ENCODE peak calls at places on chromosomes 2 and 18, in five cellular contexts. Z is CD4-positive, CD25-positive, alpha-beta regulatory T cell; A is body of pancreas; O is aorta; S is CD8-positive, alpha-beta T cell. D is an unnamed sample.
A peak's percentile ranks its signal among the peaks of the same experiment; 100 is the strongest.

GRCh38 chr2:54370405-54371104 is 85.6 kb upstream of the SPTBN1 start:
- DNase-seq in Z (no peak), A (no peak), O (no peak), S (no peak), D (no peak)

GRCh38 chr18:42635378-42636048 is 480.0 kb downstream of the RIT2 start:
- DNase-seq in Z (no peak), A (no peak), O (no peak), S (no peak), D (peak; percentile 36)

GRCh38 chr2:67290451-67290991 is 106.6 kb upstream of the ETAA1 start:
- DNase-seq in Z (no peak), A (no peak), O (no peak), S (no peak), D (no peak)

GRCh38 chr2:41759880-41760279 is 287.9 kb upstream of the PKDCC start:
- DNase-seq in Z (no peak), A (no peak), O (no peak), S (no peak), D (no peak)

GRCh38 chr18:23341383-23341782 is 111.7 kb upstream of the RIOK3 start:
- DNase-seq in Z (no peak), A (no peak), O (no peak), S (no peak), D (no peak)

GRCh38 chr2:68978098-68978497 is 3.7 kb downstream of the GKN1 start:
- DNase-seq in Z (no peak), A (no peak), O (no peak), S (no peak), D (no peak)

GRCh38 chr2:59413751-59414570 is 1139.5 kb downstream of the BCL11A start:
- DNase-seq in Z (no peak), A (no peak), O (no peak), S (no peak), D (no peak)

GRCh38 chr2:36352024-36352398 is 3.6 kb upstream of the CRIM1 start:
- DNase-seq in Z (peak; percentile 31), A (peak; percentile 27), O (no peak), S (no peak), D (peak; percentile 64)

GRCh38 chr2:96636772-96637171 is 1.3 kb downstream of the KANSL3 start:
- DNase-seq in Z (no peak), A (no peak), O (no peak), S (no peak), D (no peak)

GRCh38 chr2:191501390-191502168 is 176.4 kb upstream of the NABP1 start:
- DNase-seq in Z (no peak), A (no peak), O (no peak), S (no peak), D (no peak)

GRCh38 chr2:32862269-32863055 is 84.3 kb upstream of the LTBP1 start:
- DNase-seq in Z (no peak), A (no peak), O (no peak), S (no peak), D (no peak)

GRCh38 chr2:216661639-216662375 is 28.6 kb downstream of the IGFBP2 start:
- DNase-seq in Z (no peak), A (peak; percentile 55), O (no peak), S (no peak), D (no peak)

GRCh38 chr2:238518127-238518827 is 91.5 kb downstream of the ASB1 start:
- DNase-seq in Z (no peak), A (no peak), O (no peak), S (no peak), D (no peak)

GRCh38 chr2:120765911-120766757 is 30.5 kb downstream of the GLI2 start:
- DNase-seq in Z (no peak), A (peak; percentile 62), O (peak; percentile 89), S (no peak), D (peak; percentile 68)

GRCh38 chr2:3379339-3379646 is 201 bp upstream of the TRAPPC12 start:
- DNase-seq in Z (no peak), A (no peak), O (no peak), S (no peak), D (no peak)

GRCh38 chr18:73774836-73775509 is 372.7 kb downstream of the FBXO15 start:
- DNase-seq in Z (no peak), A (peak; percentile 38), O (no peak), S (no peak), D (no peak)

GRCh38 chr2:240239325-240239724 is 98.9 kb upstream of the OTOS start:
- DNase-seq in Z (no peak), A (no peak), O (peak; percentile 17), S (no peak), D (no peak)

GRCh38 chr2:39696072-39696471 is 30.4 kb downstream of the TMEM178A start:
- DNase-seq in Z (no peak), A (no peak), O (no peak), S (no peak), D (no peak)

GRCh38 chr2:138827426-138828054 is 47.4 kb upstream of the NXPH2 start:
- DNase-seq in Z (peak; percentile 48), A (peak; percentile 13), O (no peak), S (no peak), D (peak; percentile 5)

GRCh38 chr2:178025551-178026185 is 46.9 kb downstream of the PDE11A start:
- DNase-seq in Z (no peak), A (no peak), O (no peak), S (no peak), D (no peak)

GRCh38 chr2:164479460-164479859 is 141.8 kb downstream of the GRB14 start:
- DNase-seq in Z (no peak), A (peak; percentile 8), O (no peak), S (no peak), D (no peak)

GRCh38 chr2:190856985-190857384 is 23.6 kb upstream of the GLS start:
- DNase-seq in Z (no peak), A (no peak), O (no peak), S (no peak), D (no peak)

GRCh38 chr2:66170681-66171234 is 264.2 kb upstream of the MEIS1 start:
- DNase-seq in Z (no peak), A (no peak), O (no peak), S (no peak), D (no peak)

GRCh38 chr2:239574434-239575156 is 173.8 kb upstream of the HDAC4 start:
- DNase-seq in Z (no peak), A (no peak), O (peak; percentile 73), S (no peak), D (no peak)

GRCh38 chr2:207950761-207951114 is 74.6 kb downstream of the PLEKHM3 start:
- DNase-seq in Z (no peak), A (no peak), O (no peak), S (no peak), D (no peak)

GRCh38 chr18:59778434-59778833 is 81.2 kb upstream of the CCBE1 start:
- DNase-seq in Z (no peak), A (no peak), O (no peak), S (no peak), D (no peak)

GRCh38 chr2:102735431-102736130 is 26.2 kb upstream of the TMEM182 start:
- DNase-seq in Z (no peak), A (peak; percentile 59), O (no peak), S (no peak), D (no peak)

GRCh38 chr2:9558948-9559381 is 3.3 kb upstream of the ADAM17 start:
- DNase-seq in Z (no peak), A (no peak), O (no peak), S (no peak), D (no peak)

GRCh38 chr2:173808676-173809075 is 156.5 kb downstream of the SP3 start:
- DNase-seq in Z (no peak), A (no peak), O (no peak), S (no peak), D (no peak)

GRCh38 chr2:6184532-6185302 is 492.5 kb downstream of the SOX11 start:
- DNase-seq in Z (no peak), A (no peak), O (no peak), S (no peak), D (no peak)

GRCh38 chr2:44551497-44551896 is 189.8 kb downstream of the CAMKMT start:
- DNase-seq in Z (no peak), A (no peak), O (no peak), S (no peak), D (no peak)

GRCh38 chr18:75247601-75248421 is 37.2 kb downstream of the TSHZ1 start:
- DNase-seq in Z (peak; percentile 41), A (no peak), O (no peak), S (no peak), D (no peak)

GRCh38 chr18:3710712-3711269 is 260.8 kb downstream of the TGIF1 start:
- DNase-seq in Z (no peak), A (peak; percentile 86), O (no peak), S (no peak), D (no peak)

GRCh38 chr2:216183459-216183858 is 74.3 kb downstream of the XRCC5 start:
- DNase-seq in Z (no peak), A (no peak), O (no peak), S (no peak), D (no peak)

GRCh38 chr2:63639344-63639743 is 50.6 kb downstream of the MDH1 start:
- DNase-seq in Z (no peak), A (no peak), O (no peak), S (no peak), D (peak; percentile 71)

GRCh38 chr2:197052371-197052770 is 125.9 kb upstream of the PGAP1 start:
- DNase-seq in Z (no peak), A (no peak), O (no peak), S (no peak), D (no peak)
- H3K27me3 ChIP-seq in Z (no peaks in the 10 kb centered on the region), A (no peaks in the 10 kb centered on the region), O (no peaks in the 10 kb centered on the region), S (no peaks in the 10 kb centered on the region), D (no peaks in the 10 kb centered on the region)

GRCh38 chr2:241638063-241638660 is 669 bp downstream of the ATG4B start:
- DNase-seq in Z (peak; percentile 66), A (no peak), O (no peak), S (no peak), D (no peak)
- H3K4me3 ChIP-seq in Z (peak overlapping the region; percentile 93), A (peak overlapping the region; percentile 75), O (peak overlapping the region; percentile 99), S (peak overlapping the region; percentile 95), D (peak overlapping the region; percentile 97)

GRCh38 chr18:33870059-33870458 is 292.0 kb downstream of the ASXL3 start:
- DNase-seq in Z (no peak), A (no peak), O (no peak), S (no peak), D (no peak)
- H3K36me3 ChIP-seq in Z (no peaks in the 10 kb centered on the region), A (no peaks in the 10 kb centered on the region), O (no peaks in the 10 kb centered on the region), S (no peaks in the 10 kb centered on the region), D (no peaks in the 10 kb centered on the region)

GRCh38 chr2:88451647-88452150 is 794 bp downstream of the FOXI3 start:
- DNase-seq in Z (no peak), A (peak; percentile 13), O (no peak), S (no peak), D (peak; percentile 52)

GRCh38 chr2:88448248-88448647 is 4.2 kb downstream of the FOXI3 start:
- DNase-seq in Z (no peak), A (no peak), O (no peak), S (no peak), D (peak; percentile 50)

GRCh38 chr2:88452151-88452851 is at the start of gene FOXI3:
- DNase-seq in Z (no peak), A (no peak), O (no peak), S (no peak), D (peak; percentile 92)

GRCh38 chr2:88450925-88451575 is 1.4 kb downstream of the FOXI3 start:
- DNase-seq in Z (no peak), A (no peak), O (no peak), S (no peak), D (peak; percentile 49)

DNA sequence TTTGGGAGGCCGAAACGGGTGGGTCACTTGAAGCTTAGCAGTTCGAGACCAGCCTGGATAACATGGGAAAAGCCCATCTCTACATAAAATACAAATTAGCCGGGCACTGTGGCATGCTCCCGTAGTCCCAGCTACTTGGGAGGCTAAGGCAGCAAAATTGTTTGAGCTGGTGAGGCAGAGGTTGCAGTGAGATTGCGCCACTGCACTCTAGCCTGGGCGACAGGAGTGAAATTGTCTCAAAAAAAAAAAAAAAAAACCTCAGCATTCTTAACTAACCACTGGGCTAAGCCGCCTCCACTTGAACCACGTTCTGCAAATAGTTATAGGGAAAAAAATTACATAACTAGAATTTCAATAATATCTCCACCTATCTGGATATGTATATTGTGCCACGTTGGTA is 2.3 kb downstream of the FOXI3 start:
- DNase-seq in Z (no peak), A (no peak), O (no peak), S (no peak), D (no peak)
- H3K27me3 ChIP-seq in Z (peaks cover 43% of the 10 kb centered on the region), A (no peaks in the 10 kb centered on the region), O (no peaks in the 10 kb centered on the region), S (peaks cover 27% of the 10 kb centered on the region), D (peaks cover 39% of the 10 kb centered on the region)